ENCODE peak calls at places on chromosomes 4 and X, in four cellular contexts. Y, V, S and I are unnamed samples.

GRCh38 chrX:103831342-103831802 is 685 bp downstream of the RAB9B start:
- DNase-seq in Y (peak; percentile 70), S (no peak), V (peak; percentile 64), I (no peak)

GRCh38 chrX:112636951-112637541 is 42.7 kb downstream of the LHFPL1 start:
- DNase-seq in Y (peak; percentile 80), S (no peak), V (no peak), I (no peak)

GRCh38 chrX:148146121-148146520 is 165.0 kb downstream of the FMR1NB start:
- DNase-seq in V (no peak), Y (no peak), S (no peak), I (no peak)

GRCh38 chr4:1339489-1339888 is 7.5 kb upstream of the UVSSA start:
- DNase-seq in Y (no peak), V (no peak), S (no peak), I (no peak)

GRCh38 chr4:74320559-74321118 is 12.4 kb downstream of the EPGN start:
- DNase-seq in Y (peak; percentile 73), S (peak; percentile 98), V (peak; percentile 95), I (peak; percentile 84)

GRCh38 chr4:101527186-101527585 is 179.9 kb upstream of the PPP3CA start:
- DNase-seq in V (no peak), Y (peak; percentile 10), S (no peak), I (no peak)

GRCh38 chr4:143337600-143338287 is 1.1 kb downstream of the GAB1 start:
- DNase-seq in S (no peak), V (peak; percentile 37), Y (peak; percentile 70), I (no peak)

GRCh38 chr4:90543419-90544170 is 416.4 kb downstream of the CCSER1 start:
- DNase-seq in V (no peak), S (no peak), Y (no peak), I (no peak)

GRCh38 chrX:148333989-148334388 is 166.4 kb upstream of the AFF2 start:
- DNase-seq in S (no peak), V (no peak), Y (no peak), I (peak; percentile 50)

GRCh38 chrX:19852014-19853005 is 35.1 kb downstream of the SH3KBP1 start:
- DNase-seq in Y (peak; percentile 44), V (peak; percentile 44), S (no peak), I (no peak)

GRCh38 chr4:48557478-48557877 is 67.4 kb downstream of the ZAR1 start:
- DNase-seq in V (peak; percentile 13), S (no peak), Y (no peak), I (no peak)

GRCh38 chrX:104130808-104131207 is 18.5 kb downstream of the ZCCHC18 start:
- DNase-seq in V (no peak), Y (peak; percentile 2), S (no peak), I (no peak)

GRCh38 chr4:98728433-98728832 is 70.0 kb upstream of the TSPAN5 start:
- DNase-seq in V (peak; percentile 85), Y (peak; percentile 45), S (no peak), I (no peak)

GRCh38 chr4:148216866-148217814 is 225.1 kb downstream of the NR3C2 start:
- DNase-seq in Y (no peak), V (no peak), S (no peak), I (no peak)

GRCh38 chrX:53036149-53036548 is 12.4 kb upstream of the GPR173 start:
- DNase-seq in V (no peak), Y (no peak), S (no peak), I (no peak)

GRCh38 chr4:83454626-83455025 is 997 bp downstream of the HELQ start:
- DNase-seq in V (no peak), S (no peak), Y (no peak), I (no peak)

GRCh38 chr4:76363556-76364290 is 57.2 kb downstream of the STBD1 start:
- DNase-seq in V (no peak), S (no peak), Y (peak; percentile 32), I (no peak)

GRCh38 chrX:129961180-129962083 is 21.0 kb upstream of the BCORL1 start:
- DNase-seq in V (peak; percentile 81), Y (peak; percentile 12), S (peak; percentile 12), I (peak; percentile 87)

GRCh38 chrX:121084903-121085611 is 37.6 kb downstream of the GLUD2 start:
- DNase-seq in V (no peak), Y (no peak), S (no peak), I (no peak)
- H3K9ac ChIP-seq in V (no peak overlapping the region), Y (no peak overlapping the region), S (no peak overlapping the region), I (no peak overlapping the region)

GRCh38 chr4:78611215-78611558 is 59.6 kb downstream of the ANXA3 start:
- DNase-seq in S (no peak), Y (no peak), V (no peak), I (no peak)

GRCh38 chr4:78609580-78609979 is 58.0 kb downstream of the ANXA3 start:
- DNase-seq in V (no peak), S (no peak), Y (no peak), I (no peak)

GRCh38 chr4:78608684-78609083 is 57.1 kb downstream of the ANXA3 start:
- DNase-seq in S (no peak), V (no peak), Y (no peak), I (no peak)

GRCh38 chr4:78612398-78613005 is 60.9 kb downstream of the ANXA3 start:
- DNase-seq in Y (peak; percentile 77), S (no peak), V (peak; percentile 54), I (peak; percentile 53)

GRCh38 chr4:78610546-78611214 is 59.1 kb downstream of the ANXA3 start:
- DNase-seq in S (no peak), V (no peak), Y (peak; percentile 33), I (peak; percentile 42)
- H3K4me2 ChIP-seq in S (no peak overlapping the region), V (no peak overlapping the region), Y (no peak overlapping the region), I (peak overlapping the region; percentile 15)

DNA sequence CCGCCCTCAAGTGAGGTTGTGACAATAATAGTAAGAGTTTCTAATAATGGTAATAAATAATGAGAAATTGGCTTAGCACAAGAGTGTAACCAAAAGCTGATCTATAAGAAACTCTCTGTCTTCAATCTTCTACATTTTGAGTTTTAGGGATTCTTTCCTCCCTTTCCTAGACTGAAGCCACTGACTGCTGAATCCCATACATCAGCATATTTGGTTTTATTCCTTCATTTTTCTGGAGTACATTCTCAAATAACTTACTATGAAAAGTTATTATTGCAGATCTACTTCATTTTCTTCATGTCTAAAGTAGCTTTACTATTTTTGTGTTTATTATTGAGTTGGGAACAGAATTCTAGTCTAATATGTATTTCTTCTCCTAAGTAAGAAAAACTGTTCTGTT is 49.9 kb upstream of the ADAD1 start:
- DNase-seq in Y (no peak), V (no peak), S (no peak), I (no peak)
- H3K9me2 ChIP-seq in Y (no peaks in the 10 kb centered on the region), V (no peaks in the 10 kb centered on the region), S (no peaks in the 10 kb centered on the region), I (no peaks in the 10 kb centered on the region)

GRCh38 chr4:38983756-38984647 is 48.2 kb downstream of the TMEM156 start:
- DNase-seq in S (no peak), Y (peak; percentile 70), V (no peak), I (no peak)
- H3K9ac ChIP-seq in S (no peak overlapping the region), Y (no peak overlapping the region), V (no peak overlapping the region), I (no peak overlapping the region)

GRCh38 chr4:7226993-7227392 is 34.7 kb downstream of the SORCS2 start:
- DNase-seq in V (no peak), Y (no peak), S (no peak), I (no peak)
- H3K4me2 ChIP-seq in V (no peak overlapping the region), Y (no peak overlapping the region), S (no peak overlapping the region), I (no peak overlapping the region)

DNA sequence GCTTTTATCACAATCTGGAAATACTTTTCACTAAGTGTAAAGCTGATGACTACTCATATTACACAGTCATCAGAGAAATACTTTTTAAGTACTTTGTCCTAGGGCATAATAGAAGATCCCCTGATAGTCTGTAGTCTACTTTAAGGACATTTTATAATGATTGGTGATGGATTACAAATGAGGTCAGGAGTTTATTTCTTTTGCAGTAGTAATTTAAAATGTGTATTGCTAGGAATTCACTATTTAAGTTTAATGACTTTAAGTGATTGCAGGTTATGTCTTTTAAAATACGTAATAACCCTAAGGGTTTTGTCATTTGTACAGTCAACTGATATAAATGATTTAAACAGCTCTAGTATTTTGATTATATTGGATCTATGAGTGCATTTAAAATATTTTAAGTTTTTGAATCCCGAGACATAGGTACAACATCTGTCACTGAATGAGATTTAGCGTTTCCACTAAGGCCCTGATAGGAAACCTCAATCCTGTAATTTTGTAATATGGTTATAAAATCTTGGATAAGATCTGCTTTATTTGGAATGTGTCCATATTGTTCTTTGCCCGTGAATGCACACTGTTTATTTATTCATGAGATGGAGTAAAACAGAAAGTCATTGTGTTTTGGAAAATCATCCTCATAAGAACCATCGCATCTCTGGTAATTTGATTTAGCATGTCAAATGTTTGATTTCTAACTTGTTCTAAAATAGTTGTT is 189.4 kb downstream of the ARAP2 start:
- DNase-seq in Y (no peak), S (no peak), V (peak; percentile 16), I (no peak)
- H3K9me2 ChIP-seq in Y (no peaks in the 10 kb centered on the region), S (no peaks in the 10 kb centered on the region), V (no peaks in the 10 kb centered on the region), I (no peaks in the 10 kb centered on the region)

DNA sequence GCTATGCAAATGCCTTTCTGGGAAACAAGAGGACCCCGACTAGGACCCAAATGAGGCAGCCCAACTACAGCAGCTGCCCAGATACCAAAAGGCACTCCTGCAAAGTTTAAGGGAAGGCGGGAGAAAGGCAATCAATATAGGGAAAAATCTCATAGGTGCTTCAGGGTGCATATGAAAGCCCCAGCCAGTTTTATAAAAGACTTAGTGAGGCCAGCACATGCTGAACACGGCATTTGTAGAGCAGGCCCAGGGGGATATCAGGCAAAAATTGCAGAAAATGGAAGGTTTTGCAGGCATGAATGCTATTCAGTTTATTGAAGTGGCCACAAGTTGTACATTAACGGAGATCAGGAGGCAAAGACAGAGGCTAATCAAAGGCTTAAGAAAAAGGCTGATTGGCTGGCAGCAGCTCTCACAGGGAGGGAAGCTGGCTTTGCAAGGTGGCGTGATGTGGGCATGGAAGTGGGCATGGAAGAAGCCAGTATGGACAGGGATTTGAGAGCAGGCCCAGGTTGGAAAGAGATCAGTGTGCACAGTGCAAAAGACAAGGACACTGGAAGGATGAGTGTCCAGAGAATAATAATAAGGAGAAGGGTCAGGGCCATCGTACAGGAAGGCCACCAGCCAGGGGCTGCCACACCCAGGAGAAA is 37.7 kb upstream of the UGT2B7 start:
- DNase-seq in S (no peak), Y (no peak), V (no peak), I (no peak)
- H3K9ac ChIP-seq in S (no peak overlapping the region), Y (no peak overlapping the region), V (no peak overlapping the region), I (no peak overlapping the region)

GRCh38 chr4:53450773-53451172 is 73.3 kb downstream of the FIP1L1 start:
- DNase-seq in S (no peak), Y (peak; percentile 68), V (no peak), I (no peak)
- H3K4me2 ChIP-seq in S (no peak overlapping the region), Y (peak overlapping the region; percentile 17), V (no peak overlapping the region), I (no peak overlapping the region)

DNA sequence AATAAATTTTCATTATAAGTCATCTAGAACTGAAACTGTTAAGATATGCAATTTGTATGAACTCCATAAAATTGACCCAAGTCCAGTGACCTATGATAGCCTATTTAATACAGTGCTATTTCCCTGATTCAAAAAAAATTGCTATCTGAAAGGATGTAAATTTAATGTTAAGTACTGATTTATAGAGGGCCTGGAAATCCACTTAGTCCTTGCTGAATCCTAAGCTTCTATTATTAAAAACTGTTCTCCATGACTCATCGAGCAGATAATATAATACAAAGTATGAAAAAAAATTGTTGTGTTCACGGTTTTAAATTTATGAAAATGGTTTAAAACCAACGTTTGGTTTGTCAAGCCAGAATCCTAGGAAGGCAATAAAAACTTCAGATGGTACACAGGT is 704.8 kb upstream of the AADAT start:
- DNase-seq in V (no peak), Y (no peak), S (no peak), I (no peak)
- H3K9me2 ChIP-seq in V (no peaks in the 10 kb centered on the region), Y (no peaks in the 10 kb centered on the region), S (no peaks in the 10 kb centered on the region), I (no peaks in the 10 kb centered on the region)